ENCODE peak calls at places on chromosome 21, in six cellular contexts. One of them, this sample, is unnamed.

GRCh38 chr21:29827236-29827635 is 112.6 kb downstream of the GRIK1 start:
- DNase-seq in ovary: no peak
- DNase-seq in brain microvascular endothelial cell: peak; percentile 17
- DNase-seq in stomach: no peak
- DNase-seq in heart left ventricle: no peak
- DNase-seq in pancreas: no peak
- DNase-seq in this sample: no peak

GRCh38 chr21:30620522-30620921 is at the start of gene KRTAP20-4:
- DNase-seq in brain microvascular endothelial cell: no peak
- DNase-seq in stomach: no peak
- DNase-seq in ovary: no peak
- DNase-seq in heart left ventricle: no peak
- DNase-seq in pancreas: no peak
- DNase-seq in this sample: no peak

GRCh38 chr21:18970941-18971340 is 567.4 kb upstream of the TMPRSS15 start:
- DNase-seq in stomach: no peak
- DNase-seq in pancreas: no peak
- DNase-seq in heart left ventricle: no peak
- DNase-seq in ovary: no peak
- DNase-seq in brain microvascular endothelial cell: no peak
- DNase-seq in this sample: no peak

GRCh38 chr21:39666681-39667315 is 54.1 kb downstream of the B3GALT5 start:
- DNase-seq in stomach: no peak
- DNase-seq in heart left ventricle: no peak
- DNase-seq in pancreas: no peak
- DNase-seq in brain microvascular endothelial cell: no peak
- DNase-seq in ovary: no peak
- DNase-seq in this sample: no peak

GRCh38 chr21:39014751-39015150 is 168.5 kb downstream of the PSMG1 start:
- DNase-seq in stomach: no peak
- DNase-seq in brain microvascular endothelial cell: peak; percentile 85
- DNase-seq in pancreas: no peak
- DNase-seq in heart left ventricle: no peak
- DNase-seq in ovary: no peak
- DNase-seq in this sample: peak; percentile 90

GRCh38 chr21:15064576-15065380 is at the start of gene NRIP1:
- DNase-seq in heart left ventricle: peak; percentile 95
- DNase-seq in stomach: peak; percentile 92
- DNase-seq in brain microvascular endothelial cell: peak; percentile 88
- DNase-seq in ovary: peak; percentile 92
- DNase-seq in pancreas: peak; percentile 94
- DNase-seq in this sample: peak; percentile 70

GRCh38 chr21:42061866-42062542 is 9.1 kb upstream of the UMODL1 start:
- DNase-seq in heart left ventricle: no peak
- DNase-seq in pancreas: no peak
- DNase-seq in ovary: no peak
- DNase-seq in stomach: no peak
- DNase-seq in brain microvascular endothelial cell: no peak
- DNase-seq in this sample: no peak

GRCh38 chr21:34909492-34910292 is 139.4 kb downstream of the RUNX1 start:
- DNase-seq in pancreas: no peak
- DNase-seq in brain microvascular endothelial cell: no peak
- DNase-seq in ovary: no peak
- DNase-seq in stomach: no peak
- DNase-seq in heart left ventricle: no peak
- DNase-seq in this sample: no peak

GRCh38 chr21:35113064-35113463 is 64.0 kb upstream of the RUNX1 start:
- DNase-seq in pancreas: no peak
- DNase-seq in brain microvascular endothelial cell: peak; percentile 13
- DNase-seq in heart left ventricle: no peak
- DNase-seq in stomach: no peak
- DNase-seq in ovary: no peak
- DNase-seq in this sample: no peak

GRCh38 chr21:46354518-46354917 is 30.6 kb downstream of the PCNT start:
- DNase-seq in pancreas: no peak
- DNase-seq in heart left ventricle: no peak
- DNase-seq in brain microvascular endothelial cell: no peak
- DNase-seq in ovary: no peak
- DNase-seq in stomach: no peak
- DNase-seq in this sample: no peak

GRCh38 chr21:46207920-46208571 is 20.5 kb downstream of the LSS start:
- DNase-seq in heart left ventricle: peak; percentile 40
- DNase-seq in ovary: peak; percentile 15
- DNase-seq in brain microvascular endothelial cell: no peak
- DNase-seq in stomach: no peak
- DNase-seq in pancreas: no peak
- DNase-seq in this sample: no peak

GRCh38 chr21:15495965-15496364 is 233.8 kb upstream of the USP25 start:
- DNase-seq in stomach: no peak
- DNase-seq in ovary: no peak
- DNase-seq in heart left ventricle: no peak
- DNase-seq in brain microvascular endothelial cell: peak; percentile 27
- DNase-seq in pancreas: no peak
- DNase-seq in this sample: no peak

GRCh38 chr21:46227811-46228344 is 696 bp downstream of the LSS start:
- DNase-seq in brain microvascular endothelial cell: no peak
- DNase-seq in heart left ventricle: peak; percentile 43
- DNase-seq in ovary: no peak
- DNase-seq in stomach: no peak
- DNase-seq in pancreas: no peak
- DNase-seq in this sample: no peak

GRCh38 chr21:45079351-45079750 is 5.0 kb downstream of the ADARB1 start:
- DNase-seq in brain microvascular endothelial cell: no peak
- DNase-seq in pancreas: no peak
- DNase-seq in heart left ventricle: no peak
- DNase-seq in stomach: no peak
- DNase-seq in ovary: no peak
- DNase-seq in this sample: no peak
- TF ChIP-seq CTCF in brain microvascular endothelial cell: no peak
- TF ChIP-seq CTCF in pancreas: no peak
- TF ChIP-seq CTCF in heart left ventricle: no peak
- TF ChIP-seq CTCF in stomach: no peak
- TF ChIP-seq CTCF in ovary: no peak
- TF ChIP-seq CTCF in this sample: no peak

DNA sequence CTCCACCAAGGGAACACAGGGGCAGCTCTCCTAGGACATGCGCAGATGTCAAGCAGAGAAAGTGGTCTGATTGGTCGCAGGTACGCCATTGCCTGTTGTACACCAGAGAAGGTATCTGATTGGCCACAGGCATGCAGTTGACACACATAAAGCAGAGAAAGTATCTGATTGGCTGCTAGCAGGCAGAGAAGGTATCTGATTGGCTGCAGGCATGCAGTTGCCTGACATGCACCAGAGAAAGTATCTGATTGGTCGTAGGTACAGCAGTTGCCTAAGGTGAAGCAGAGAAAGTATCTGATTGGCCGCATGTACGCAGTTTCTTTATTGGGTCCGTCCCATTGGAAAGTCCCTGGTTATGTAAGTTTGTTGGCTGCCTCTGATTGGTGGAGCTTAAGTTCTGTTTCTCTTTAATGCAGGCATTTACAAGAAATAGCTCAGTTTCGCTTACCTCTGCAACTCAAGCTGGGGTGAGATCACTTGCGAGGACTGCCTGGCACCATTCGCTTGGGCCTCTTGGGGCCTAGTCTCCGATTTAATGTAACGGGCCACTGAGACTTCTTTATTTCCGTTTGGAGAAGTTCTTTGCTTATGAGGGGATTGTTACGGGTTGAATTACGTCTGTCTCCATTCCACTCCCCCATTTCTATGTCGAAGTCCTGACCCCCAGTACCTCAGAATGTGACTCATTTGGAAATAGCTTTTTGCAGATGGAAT is 74.2 kb downstream of the SIK1 start:
- DNase-seq in brain microvascular endothelial cell: no peak
- DNase-seq in heart left ventricle: no peak
- DNase-seq in stomach: no peak
- DNase-seq in ovary: no peak
- DNase-seq in pancreas: no peak
- DNase-seq in this sample: no peak
- H3K4me3 ChIP-seq in brain microvascular endothelial cell: no peak overlapping the region
- H3K4me3 ChIP-seq in heart left ventricle: no peak overlapping the region
- H3K4me3 ChIP-seq in stomach: no peak overlapping the region
- H3K4me3 ChIP-seq in ovary: no peak overlapping the region
- H3K4me3 ChIP-seq in pancreas: no peak overlapping the region
- H3K4me3 ChIP-seq in this sample: no peak overlapping the region

DNA sequence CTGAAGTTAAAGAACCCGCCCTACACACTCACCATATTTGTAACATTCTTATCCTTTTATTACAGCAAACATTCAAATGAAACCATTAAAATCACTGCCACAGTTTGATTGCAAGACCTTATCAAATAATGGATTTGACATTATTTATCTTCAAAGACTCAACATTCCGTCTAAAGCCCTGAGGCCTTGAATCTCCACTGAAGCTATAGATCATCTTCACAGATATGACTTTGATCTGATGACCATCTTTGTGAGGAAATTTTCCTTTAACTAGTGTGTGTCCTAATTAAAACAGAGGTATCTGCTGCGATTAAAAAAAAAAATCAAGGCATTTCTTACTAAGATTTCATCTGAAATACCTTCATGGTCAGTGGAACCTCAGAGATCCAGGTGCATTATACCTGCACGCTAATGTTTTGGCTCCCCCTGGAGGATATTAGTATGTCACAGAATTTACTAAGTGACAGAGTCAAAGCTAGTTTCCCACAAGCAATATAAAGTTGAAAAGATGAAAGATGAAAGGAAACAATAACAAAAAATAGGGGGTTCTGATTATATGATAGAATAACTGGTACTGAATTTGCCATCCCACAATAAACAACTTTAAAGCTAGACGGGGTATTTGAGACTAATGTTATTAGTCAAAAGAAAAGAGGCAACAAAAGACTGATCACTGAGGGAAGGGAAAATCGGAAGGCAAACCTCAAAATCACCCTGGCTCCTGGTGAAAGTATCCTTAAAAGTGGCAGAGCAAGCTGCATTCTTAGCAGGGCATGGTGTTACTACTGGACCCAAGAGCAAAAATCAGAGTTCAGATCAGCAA is 923.4 kb downstream of the NCAM2 start:
- DNase-seq in ovary: no peak
- DNase-seq in heart left ventricle: no peak
- DNase-seq in pancreas: no peak
- DNase-seq in stomach: no peak
- DNase-seq in brain microvascular endothelial cell: no peak
- DNase-seq in this sample: no peak
- TF ChIP-seq CTCF in ovary: no peak
- TF ChIP-seq CTCF in heart left ventricle: peak; percentile 52
- TF ChIP-seq CTCF in pancreas: no peak
- TF ChIP-seq CTCF in stomach: no peak
- TF ChIP-seq CTCF in brain microvascular endothelial cell: peak; percentile 58
- TF ChIP-seq CTCF in this sample: peak; percentile 72

GRCh38 chr21:40846057-40846456 is 901 bp downstream of the DSCAM start:
- DNase-seq in pancreas: no peak
- DNase-seq in brain microvascular endothelial cell: no peak
- DNase-seq in ovary: no peak
- DNase-seq in stomach: no peak
- DNase-seq in heart left ventricle: no peak
- DNase-seq in this sample: no peak

GRCh38 chr21:40844935-40845334 is 2.0 kb downstream of the DSCAM start:
- DNase-seq in heart left ventricle: no peak
- DNase-seq in pancreas: no peak
- DNase-seq in ovary: no peak
- DNase-seq in brain microvascular endothelial cell: no peak
- DNase-seq in stomach: no peak
- DNase-seq in this sample: no peak

GRCh38 chr21:40847956-40848355 is 998 bp upstream of the DSCAM start:
- DNase-seq in ovary: no peak
- DNase-seq in pancreas: no peak
- DNase-seq in heart left ventricle: no peak
- DNase-seq in brain microvascular endothelial cell: no peak
- DNase-seq in stomach: no peak
- DNase-seq in this sample: no peak

GRCh38 chr21:40846566-40847411 is at the start of gene DSCAM:
- DNase-seq in ovary: no peak
- DNase-seq in pancreas: no peak
- DNase-seq in stomach: no peak
- DNase-seq in brain microvascular endothelial cell: no peak
- DNase-seq in heart left ventricle: no peak
- DNase-seq in this sample: no peak

DNA sequence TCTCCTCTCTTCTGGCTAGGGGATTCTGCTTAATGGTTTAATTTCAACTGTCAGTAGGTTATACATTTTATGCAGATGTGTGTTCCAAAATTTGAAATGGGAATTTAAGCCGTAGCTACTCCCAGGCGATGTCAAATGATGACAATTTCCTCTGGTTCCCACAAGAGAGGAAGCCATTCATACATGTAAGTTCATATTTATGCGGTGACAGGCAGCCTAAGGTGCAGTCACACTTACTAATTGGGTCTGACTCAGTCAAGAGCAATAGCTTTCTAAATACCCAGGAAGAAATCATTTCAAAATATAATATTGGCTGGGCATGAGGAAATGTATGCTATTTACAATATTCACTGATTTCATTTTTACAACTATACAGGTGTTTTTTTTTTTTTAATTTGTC is 1.3 kb downstream of the DSCAM start:
- DNase-seq in brain microvascular endothelial cell: no peak
- DNase-seq in ovary: no peak
- DNase-seq in stomach: no peak
- DNase-seq in heart left ventricle: no peak
- DNase-seq in pancreas: no peak
- DNase-seq in this sample: no peak
- H3K4me3 ChIP-seq in brain microvascular endothelial cell: no peak overlapping the region
- H3K4me3 ChIP-seq in ovary: no peak overlapping the region
- H3K4me3 ChIP-seq in stomach: no peak overlapping the region
- H3K4me3 ChIP-seq in heart left ventricle: no peak overlapping the region
- H3K4me3 ChIP-seq in pancreas: no peak overlapping the region
- H3K4me3 ChIP-seq in this sample: no peak overlapping the region

DNA sequence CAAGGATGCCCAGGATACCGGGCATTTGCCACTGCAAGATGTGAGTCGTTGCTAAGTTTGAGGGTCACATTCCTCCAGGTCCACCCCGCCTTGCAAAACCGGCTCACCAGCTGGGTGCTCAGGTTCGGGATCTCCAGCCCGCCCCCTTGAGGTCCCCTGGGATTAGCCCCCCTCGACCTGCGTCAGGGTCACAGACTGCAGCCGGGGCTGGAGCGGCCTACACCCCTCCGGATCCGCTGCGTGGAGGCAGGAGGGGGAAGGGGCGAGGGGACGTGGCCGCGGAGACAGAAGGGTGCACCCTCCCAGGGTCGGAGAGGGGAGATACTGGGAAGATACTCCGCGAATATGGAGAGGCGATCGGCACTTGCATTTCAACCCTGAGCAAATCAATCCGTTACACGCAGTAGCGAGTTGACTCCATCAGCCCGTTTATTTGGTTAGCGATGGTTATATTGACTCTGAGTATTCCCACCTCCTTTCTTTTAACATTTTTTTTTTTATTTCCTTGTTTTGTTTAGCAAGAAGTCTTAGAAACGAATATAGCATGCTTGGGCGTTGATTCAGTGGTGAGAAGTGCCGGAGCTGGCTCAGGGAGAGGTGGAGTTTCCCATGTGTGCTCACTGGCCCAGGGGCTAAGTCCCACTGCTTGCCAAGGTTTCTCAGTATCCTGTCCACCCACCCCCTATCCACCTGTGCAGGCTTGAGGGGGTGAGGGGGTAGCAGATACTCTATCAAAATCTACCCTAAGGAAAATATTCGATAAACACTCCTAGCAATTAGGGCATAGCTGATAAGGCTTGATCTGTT is 983 bp downstream of the IFNAR2 start:
- DNase-seq in heart left ventricle: peak; percentile 78
- DNase-seq in ovary: no peak
- DNase-seq in pancreas: peak; percentile 52
- DNase-seq in stomach: no peak
- DNase-seq in brain microvascular endothelial cell: peak; percentile 54
- DNase-seq in this sample: no peak
- TF ChIP-seq CTCF in heart left ventricle: no peak
- TF ChIP-seq CTCF in ovary: no peak
- TF ChIP-seq CTCF in pancreas: no peak
- TF ChIP-seq CTCF in stomach: no peak
- TF ChIP-seq CTCF in brain microvascular endothelial cell: peak; percentile 25
- TF ChIP-seq CTCF in this sample: peak; percentile 36

GRCh38 chr21:44878053-44878982 is 4.8 kb upstream of the PTTG1IP start:
- DNase-seq in ovary: no peak
- DNase-seq in heart left ventricle: no peak
- DNase-seq in pancreas: no peak
- DNase-seq in stomach: no peak
- DNase-seq in brain microvascular endothelial cell: no peak
- DNase-seq in this sample: no peak
- H3K4me3 ChIP-seq in ovary: no peak overlapping the region
- H3K4me3 ChIP-seq in heart left ventricle: no peak overlapping the region
- H3K4me3 ChIP-seq in pancreas: no peak overlapping the region
- H3K4me3 ChIP-seq in stomach: no peak overlapping the region
- H3K4me3 ChIP-seq in brain microvascular endothelial cell: no peak overlapping the region
- H3K4me3 ChIP-seq in this sample: no peak overlapping the region

This sample was measured in retinal pigment epithelial cell.